ENCODE peak calls at places on chromosomes 5 and 9, in seven cellular contexts. V is sigmoid colon, C is brain microvascular endothelial cell, L is endodermal cell, N is PC-3, W is A673, H is Panc1. I is an unnamed sample.
A peak's percentile ranks its signal among the peaks of the same experiment; 100 is the strongest.

GRCh38 chr9:21995652-21996275 is 1.2 kb downstream of the CDKN2B-AS1 start:
- DNase-seq in L (peak; percentile 84), C (no peak), W (no peak), H (no peak), N (peak; percentile 24), V (no peak), I (peak; percentile 36)

GRCh38 chr9:89256225-89256624 is 54.8 kb upstream of the CKS2 start:
- DNase-seq in L (no peak), N (no peak), H (no peak), W (no peak), V (no peak), C (no peak), I (no peak)

GRCh38 chr5:55668356-55668755 is 43.8 kb downstream of the SLC38A9 start:
- DNase-seq in N (peak; percentile 79), L (no peak), W (peak; percentile 5), V (no peak), C (peak; percentile 86), H (no peak), I (no peak)

GRCh38 chr5:150575745-150576448 is 64.6 kb upstream of the SYNPO start:
- DNase-seq in C (no peak), W (no peak), N (no peak), V (peak; percentile 44), L (peak; percentile 28), H (no peak), I (no peak)

GRCh38 chr5:100270323-100270771 is 264.8 kb upstream of the FAM174A start:
- DNase-seq in C (no peak), N (peak; percentile 9), L (no peak), V (no peak), H (no peak), W (no peak), I (no peak)

GRCh38 chr9:34381323-34381722 is 4.6 kb upstream of the MYORG start:
- DNase-seq in N (no peak), V (peak; percentile 70), C (no peak), L (peak; percentile 75), W (no peak), H (no peak), I (no peak)

GRCh38 chr9:116027511-116027910 is 126.1 kb upstream of the PAPPA start:
- DNase-seq in C (peak; percentile 42), L (no peak), V (no peak), N (peak; percentile 29), H (no peak), W (peak; percentile 28), I (no peak)

GRCh38 chr9:16515879-16516289 is 354.6 kb downstream of the BNC2 start:
- DNase-seq in V (no peak), C (peak; percentile 39), W (peak; percentile 1), N (no peak), L (peak; percentile 85), H (no peak), I (no peak)

GRCh38 chr5:150209020-150209635 is 19.3 kb downstream of the SLC6A7 start:
- DNase-seq in N (peak; percentile 77), W (no peak), C (peak; percentile 83), V (no peak), H (no peak), L (no peak), I (peak; percentile 31)

GRCh38 chr5:125612356-125613149 is 810.7 kb upstream of the GRAMD2B start:
- DNase-seq in L (no peak), H (no peak), W (no peak), V (peak; percentile 60), N (no peak), C (no peak), I (no peak)

GRCh38 chr5:60829490-60830266 is 14.4 kb downstream of the ELOVL7 start:
- DNase-seq in L (no peak), W (no peak), C (no peak), H (no peak), V (no peak), N (no peak), I (peak; percentile 9)

GRCh38 chr9:95484225-95484624 is 32.5 kb downstream of the PTCH1 start:
- DNase-seq in N (no peak), L (no peak), W (no peak), C (no peak), H (no peak), V (no peak), I (no peak)

GRCh38 chr9:95480346-95480745 is 36.4 kb downstream of the PTCH1 start:
- DNase-seq in N (no peak), H (no peak), C (no peak), V (no peak), W (no peak), L (no peak), I (no peak)

GRCh38 chr9:95483431-95483830 is 33.3 kb downstream of the PTCH1 start:
- DNase-seq in V (no peak), H (no peak), N (no peak), C (no peak), W (no peak), L (no peak), I (no peak)

GRCh38 chr9:95477885-95478790 is 38.6 kb downstream of the PTCH1 start:
- DNase-seq in L (no peak), V (no peak), W (no peak), C (no peak), H (no peak), N (no peak), I (no peak)

GRCh38 chr9:95481000-95481399 is 35.8 kb downstream of the PTCH1 start:
- DNase-seq in C (no peak), V (no peak), N (no peak), H (no peak), L (no peak), W (no peak), I (no peak)
- TF ChIP-seq CTCF in C (no peak), V (no peak), N (no peak), H (no peak), L (no peak), W (no peak), I (no peak)

GRCh38 chr5:74241751-74242140 is 398.8 kb downstream of the ENC1 start:
- DNase-seq in N (peak; percentile 94), H (no peak), C (no peak), V (no peak), W (no peak), L (peak; percentile 54), I (no peak)
- H3K27ac ChIP-seq in N (peak overlapping the region; percentile 97), H (no peak overlapping the region), C (no peak overlapping the region), V (no peak overlapping the region), W (no peak overlapping the region), L (no peak overlapping the region), I (no peak overlapping the region)

GRCh38 chr5:103375356-103375755 is 116.8 kb downstream of the MACIR start:
- DNase-seq in W (peak; percentile 56), N (peak; percentile 77), V (no peak), H (no peak), L (no peak), C (peak; percentile 31), I (no peak)
- TF ChIP-seq CTCF in W (no peak), N (peak; percentile 71), V (no peak), H (peak; percentile 29), L (peak; percentile 58), C (peak; percentile 36), I (no peak)

DNA sequence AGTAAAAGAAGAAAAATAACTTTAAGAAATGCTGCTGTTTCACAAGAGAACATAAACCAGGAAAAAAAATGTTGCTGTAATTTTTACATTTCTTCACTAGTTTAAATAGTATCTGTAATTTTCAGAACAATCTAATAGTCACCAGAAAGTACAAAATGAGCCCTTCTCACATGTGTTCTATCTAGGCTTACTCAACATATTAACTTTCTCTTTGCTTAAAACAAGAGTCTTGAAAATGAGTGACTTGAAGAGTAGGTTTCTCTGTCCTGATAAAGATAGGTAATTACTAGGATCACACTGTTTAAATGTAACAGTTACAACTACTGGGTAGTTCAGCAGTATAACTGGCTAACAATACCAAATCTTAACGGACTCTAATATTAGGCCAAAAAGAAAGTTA is 37.5 kb downstream of the CLINT1 start:
- DNase-seq in H (no peak), V (no peak), L (no peak), W (no peak), C (no peak), N (no peak), I (no peak)
- H3K27ac ChIP-seq in H (no peak overlapping the region), V (peak overlapping the region; percentile 9), L (no peak overlapping the region), W (peak overlapping the region; percentile 22), C (no peak overlapping the region), N (no peak overlapping the region), I (no peak overlapping the region)

GRCh38 chr9:38344566-38345324 is 47.8 kb upstream of the ALDH1B1 start:
- DNase-seq in N (no peak), C (no peak), V (peak; percentile 37), H (no peak), L (peak; percentile 33), W (no peak), I (no peak)
- TF ChIP-seq CTCF in N (no peak), C (no peak), V (no peak), H (no peak), L (no peak), W (no peak), I (no peak)

DNA sequence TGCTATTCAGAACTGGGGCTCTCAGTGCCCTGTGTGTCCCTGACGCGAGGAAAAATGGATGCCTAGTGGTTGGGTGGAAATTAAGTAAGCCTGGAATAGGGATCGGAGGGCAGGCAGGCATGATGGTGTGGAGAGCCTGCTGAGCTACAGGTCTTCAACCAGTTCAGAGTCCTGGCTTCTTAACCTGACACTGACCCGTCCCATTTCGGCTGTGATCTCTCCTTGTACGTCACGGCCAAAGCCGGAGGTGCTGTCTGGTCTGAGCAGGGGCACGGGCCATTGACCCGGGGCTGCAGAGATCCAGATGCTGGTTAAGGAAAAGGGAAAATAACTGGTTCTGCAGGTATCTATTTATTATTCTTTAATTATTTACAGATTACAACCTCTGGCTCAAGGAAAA is 27.9 kb downstream of the RHOBTB3 start:
- DNase-seq in N (no peak), W (no peak), L (no peak), V (no peak), H (no peak), C (no peak), I (no peak)
- H3K27ac ChIP-seq in N (no peak overlapping the region), W (no peak overlapping the region), L (no peak overlapping the region), V (no peak overlapping the region), H (no peak overlapping the region), C (peak overlapping the region; percentile 88), I (no peak overlapping the region)

GRCh38 chr9:136975624-136976023 is 1.7 kb upstream of the PTGDS start:
- DNase-seq in C (no peak), V (no peak), H (no peak), N (no peak), W (no peak), L (peak; percentile 92), I (no peak)
- TF ChIP-seq CTCF in C (peak; percentile 42), V (no peak), H (no peak), N (no peak), W (peak; percentile 28), L (peak; percentile 79), I (no peak)